ENCODE peak calls at places on chromosomes 4 and X, in nine cellular contexts. A is activated T-helper 9 cell treated with anti-CD3 and anti-CD28 coated beads, Interleukin-2, amount 50 U/mL, for 16 hours; U is GM23338; F is D341Med; M is GDM1; T is choroid plexus epithelial cell; E is H7; Z is NCI-H69; V is fibroblast of lung. Q is an unnamed sample.

GRCh38 chrX:73562986-73563739 is at the start of gene CHIC1:
- DNase-seq in A (peak; percentile 49), U (peak; percentile 76), F (peak; percentile 83), M (peak; percentile 51), T (peak; percentile 77), E (peak; percentile 84), Z (peak; percentile 90), V (peak; percentile 75), Q (peak; percentile 76)

GRCh38 chrX:6910218-6910617 is 237.3 kb upstream of the STS start:
- DNase-seq in A (no peak), U (no peak), F (no peak), M (no peak), T (no peak), E (no peak), Z (no peak), V (no peak), Q (no peak)

GRCh38 chrX:56788717-56789122 is 59.7 kb downstream of the NBDY start:
- DNase-seq in A (peak; percentile 57), U (no peak), F (no peak), M (no peak), T (peak; percentile 40), E (no peak), Z (no peak), V (no peak), Q (no peak)

GRCh38 chr4:98845960-98846359 is 83.0 kb downstream of the EIF4E start:
- DNase-seq in A (no peak), U (no peak), F (no peak), M (no peak), T (no peak), E (no peak), Z (no peak), V (no peak), Q (no peak)

GRCh38 chr4:181528570-181529184 is 714.5 kb upstream of the TENM3 start:
- DNase-seq in A (no peak), U (peak; percentile 93), F (peak; percentile 74), M (peak; percentile 6), T (peak; percentile 81), E (peak; percentile 57), Z (peak; percentile 92), V (peak; percentile 80), Q (peak; percentile 83)

GRCh38 chr4:77045490-77045889 is 30.3 kb downstream of the CCNI start:
- DNase-seq in A (no peak), U (peak; percentile 66), F (no peak), M (no peak), T (peak; percentile 59), E (no peak), Z (peak; percentile 3), V (peak; percentile 47), Q (no peak)

GRCh38 chr4:138561906-138562305 is 319.8 kb upstream of the SLC7A11 start:
- DNase-seq in A (no peak), U (no peak), F (no peak), M (no peak), T (no peak), E (no peak), Z (peak; percentile 2), V (no peak), Q (no peak)

GRCh38 chr4:148477276-148477675 is 35.1 kb upstream of the NR3C2 start:
- DNase-seq in A (no peak), U (peak; percentile 29), F (no peak), M (no peak), T (no peak), E (no peak), Z (no peak), V (no peak), Q (no peak)

GRCh38 chr4:16524911-16525574 is 298.8 kb upstream of the TAPT1 start:
- DNase-seq in A (no peak), U (no peak), F (no peak), M (no peak), T (peak; percentile 45), E (no peak), Z (no peak), V (peak; percentile 96), Q (no peak)

GRCh38 chr4:140238353-140239041 is 84.5 kb upstream of the MAML3 start:
- DNase-seq in A (no peak), U (peak; percentile 61), F (peak; percentile 38), M (peak; percentile 52), T (peak; percentile 80), E (peak; percentile 54), Z (peak; percentile 99), V (peak; percentile 97), Q (peak; percentile 25)

GRCh38 chrX:115968436-115969252 is 201.9 kb upstream of the AGTR2 start:
- DNase-seq in A (no peak), U (peak; percentile 90), F (no peak), M (no peak), T (peak; percentile 17), E (peak; percentile 88), Z (peak; percentile 85), V (peak; percentile 22), Q (peak; percentile 72)

GRCh38 chrX:120380699-120381098 is 18.8 kb downstream of the ATP1B4 start:
- DNase-seq in A (no peak), U (peak; percentile 67), F (peak; percentile 40), M (no peak), T (peak; percentile 16), E (peak; percentile 8), Z (peak; percentile 26), V (peak; percentile 11), Q (no peak)

GRCh38 chr4:104616401-104616820 is 121.7 kb upstream of the CXXC4 start:
- DNase-seq in A (no peak), U (peak; percentile 10), F (no peak), M (no peak), T (no peak), E (no peak), Z (peak; percentile 37), V (peak; percentile 23), Q (no peak)

GRCh38 chr4:45316257-45316656 is 589.9 kb upstream of the GNPDA2 start:
- DNase-seq in A (no peak), U (no peak), F (no peak), M (no peak), T (peak; percentile 22), E (no peak), Z (no peak), V (peak; percentile 33), Q (no peak)